ENCODE peak calls at places on chromosomes 12 and 14, in seven cellular contexts. One of them, this sample, is unnamed.

GRCh38 chr12:46875095-46875494 is 49.3 kb upstream of the SLC38A4 start:
- DNase-seq in NCI-H524: no peak
- DNase-seq in heart left ventricle: no peak
- DNase-seq in T1000: no peak
- DNase-seq in GOT3: no peak
- DNase-seq in HS-27A: no peak
- DNase-seq in IMR-90: no peak
- DNase-seq in this sample: no peak

GRCh38 chr12:42156232-42156631 is 11.6 kb upstream of the GXYLT1 start:
- DNase-seq in NCI-H524: no peak
- DNase-seq in heart left ventricle: no peak
- DNase-seq in T1000: no peak
- DNase-seq in GOT3: no peak
- DNase-seq in HS-27A: no peak
- DNase-seq in IMR-90: no peak
- DNase-seq in this sample: no peak

GRCh38 chr14:95226801-95227200 is 69.5 kb upstream of the DICER1 start:
- DNase-seq in NCI-H524: peak
- DNase-seq in heart left ventricle: no peak
- DNase-seq in T1000: no peak
- DNase-seq in GOT3: no peak
- DNase-seq in HS-27A: no peak
- DNase-seq in IMR-90: no peak
- DNase-seq in this sample: no peak

GRCh38 chr12:119803391-119803791 is 73.7 kb downstream of the CIT start:
- DNase-seq in NCI-H524: no peak
- DNase-seq in heart left ventricle: peak
- DNase-seq in T1000: no peak
- DNase-seq in GOT3: peak
- DNase-seq in HS-27A: no peak
- DNase-seq in IMR-90: peak
- DNase-seq in this sample: no peak

GRCh38 chr12:57173089-57173488 is 25.7 kb upstream of the LRP1-AS start:
- DNase-seq in NCI-H524: peak
- DNase-seq in heart left ventricle: no peak
- DNase-seq in T1000: no peak
- DNase-seq in GOT3: no peak
- DNase-seq in HS-27A: no peak
- DNase-seq in IMR-90: no peak
- DNase-seq in this sample: no peak

GRCh38 chr12:122356192-122356635 is 66.3 kb downstream of the CLIP1 start:
- DNase-seq in NCI-H524: peak
- DNase-seq in heart left ventricle: no peak
- DNase-seq in T1000: peak
- DNase-seq in GOT3: peak
- DNase-seq in HS-27A: no peak
- DNase-seq in IMR-90: peak
- DNase-seq in this sample: no peak

GRCh38 chr12:2374092-2374740 is 321.4 kb downstream of the CACNA1C start:
- DNase-seq in NCI-H524: no peak
- DNase-seq in heart left ventricle: no peak
- DNase-seq in T1000: no peak
- DNase-seq in GOT3: no peak
- DNase-seq in HS-27A: no peak
- DNase-seq in IMR-90: peak
- DNase-seq in this sample: no peak

GRCh38 chr12:80293759-80294158 is 150.3 kb upstream of the PTPRQ start:
- DNase-seq in NCI-H524: no peak
- DNase-seq in heart left ventricle: no peak
- DNase-seq in T1000: no peak
- DNase-seq in GOT3: no peak
- DNase-seq in HS-27A: no peak
- DNase-seq in IMR-90: no peak
- DNase-seq in this sample: no peak

GRCh38 chr12:8912910-8913309 is 1.4 kb upstream of the PHC1 start:
- DNase-seq in NCI-H524: no peak
- DNase-seq in heart left ventricle: no peak
- DNase-seq in T1000: no peak
- DNase-seq in GOT3: no peak
- DNase-seq in HS-27A: no peak
- DNase-seq in IMR-90: no peak
- DNase-seq in this sample: no peak

GRCh38 chr12:72271401-72271740 is 799 bp upstream of the TRHDE start:
- DNase-seq in NCI-H524: peak
- DNase-seq in heart left ventricle: no peak
- DNase-seq in T1000: no peak
- DNase-seq in GOT3: no peak
- DNase-seq in HS-27A: no peak
- DNase-seq in IMR-90: peak
- DNase-seq in this sample: no peak

GRCh38 chr12:12684375-12685106 is 11.4 kb downstream of the GPR19 start:
- DNase-seq in NCI-H524: peak
- DNase-seq in heart left ventricle: peak
- DNase-seq in T1000: no peak
- DNase-seq in GOT3: no peak
- DNase-seq in HS-27A: no peak
- DNase-seq in IMR-90: peak
- DNase-seq in this sample: no peak

GRCh38 chr14:69328765-69329164 is 68.8 kb downstream of the GALNT16 start:
- DNase-seq in NCI-H524: peak
- DNase-seq in heart left ventricle: no peak
- DNase-seq in T1000: no peak
- DNase-seq in GOT3: no peak
- DNase-seq in HS-27A: no peak
- DNase-seq in IMR-90: no peak
- DNase-seq in this sample: no peak

GRCh38 chr12:132284618-132285310 is 44.6 kb downstream of the GALNT9 start:
- DNase-seq in NCI-H524: no peak
- DNase-seq in heart left ventricle: no peak
- DNase-seq in T1000: no peak
- DNase-seq in GOT3: no peak
- DNase-seq in HS-27A: no peak
- DNase-seq in IMR-90: no peak
- DNase-seq in this sample: no peak

GRCh38 chr14:35632276-35633071 is 98.5 kb downstream of the INSM2 start:
- DNase-seq in NCI-H524: peak
- DNase-seq in heart left ventricle: no peak
- DNase-seq in T1000: no peak
- DNase-seq in GOT3: no peak
- DNase-seq in HS-27A: no peak
- DNase-seq in IMR-90: peak
- DNase-seq in this sample: no peak

GRCh38 chr14:47194051-47194450 is 481.4 kb downstream of the MDGA2 start:
- DNase-seq in NCI-H524: no peak
- DNase-seq in heart left ventricle: no peak
- DNase-seq in T1000: no peak
- DNase-seq in GOT3: no peak
- DNase-seq in HS-27A: no peak
- DNase-seq in IMR-90: no peak
- DNase-seq in this sample: no peak

GRCh38 chr12:15534870-15535269 is 212.6 kb downstream of the PTPRO start:
- DNase-seq in NCI-H524: no peak
- DNase-seq in heart left ventricle: no peak
- DNase-seq in T1000: no peak
- DNase-seq in GOT3: no peak
- DNase-seq in HS-27A: no peak
- DNase-seq in IMR-90: peak
- DNase-seq in this sample: peak

GRCh38 chr12:47885012-47885501 is 19.7 kb downstream of the VDR start:
- DNase-seq in NCI-H524: no peak
- DNase-seq in heart left ventricle: no peak
- DNase-seq in T1000: no peak
- DNase-seq in GOT3: no peak
- DNase-seq in HS-27A: no peak
- DNase-seq in IMR-90: no peak
- DNase-seq in this sample: no peak

GRCh38 chr12:121773011-121773777 is 20.3 kb downstream of the RHOF start:
- DNase-seq in NCI-H524: peak
- DNase-seq in heart left ventricle: peak
- DNase-seq in T1000: no peak
- DNase-seq in GOT3: no peak
- DNase-seq in HS-27A: no peak
- DNase-seq in IMR-90: peak
- DNase-seq in this sample: peak

GRCh38 chr14:51653096-51653814 is 1.5 kb downstream of the FRMD6 start:
- DNase-seq in NCI-H524: peak
- DNase-seq in heart left ventricle: no peak
- DNase-seq in T1000: no peak
- DNase-seq in GOT3: no peak
- DNase-seq in HS-27A: peak
- DNase-seq in IMR-90: peak
- DNase-seq in this sample: no peak

GRCh38 chr12:110555509-110556406 is 27.4 kb downstream of the PPTC7 start:
- DNase-seq in NCI-H524: no peak
- DNase-seq in heart left ventricle: no peak
- DNase-seq in T1000: no peak
- DNase-seq in GOT3: no peak
- DNase-seq in HS-27A: no peak
- DNase-seq in IMR-90: peak
- DNase-seq in this sample: no peak

GRCh38 chr14:85562630-85563029 is 32.7 kb downstream of the FLRT2 start:
- DNase-seq in NCI-H524: no peak
- DNase-seq in heart left ventricle: no peak
- DNase-seq in T1000: no peak
- DNase-seq in GOT3: no peak
- DNase-seq in HS-27A: no peak
- DNase-seq in IMR-90: no peak
- DNase-seq in this sample: no peak

GRCh38 chr12:2383276-2384028 is 330.7 kb downstream of the CACNA1C start:
- DNase-seq in NCI-H524: no peak
- DNase-seq in heart left ventricle: no peak
- DNase-seq in T1000: no peak
- DNase-seq in GOT3: no peak
- DNase-seq in HS-27A: no peak
- DNase-seq in IMR-90: no peak
- DNase-seq in this sample: no peak

GRCh38 chr14:71348817-71349216 is 441.6 kb downstream of the PCNX1 start:
- DNase-seq in NCI-H524: no peak
- DNase-seq in heart left ventricle: no peak
- DNase-seq in T1000: no peak
- DNase-seq in GOT3: no peak
- DNase-seq in HS-27A: no peak
- DNase-seq in IMR-90: no peak
- DNase-seq in this sample: no peak

GRCh38 chr12:106317406-106318082 is 15.0 kb downstream of the TCP11L2 start:
- DNase-seq in NCI-H524: no peak
- DNase-seq in heart left ventricle: no peak
- DNase-seq in T1000: no peak
- DNase-seq in GOT3: no peak
- DNase-seq in HS-27A: no peak
- DNase-seq in IMR-90: no peak
- DNase-seq in this sample: no peak

GRCh38 chr12:1103632-1104031 is 112.6 kb downstream of the ERC1 start:
- DNase-seq in NCI-H524: no peak
- DNase-seq in heart left ventricle: no peak
- DNase-seq in T1000: no peak
- DNase-seq in GOT3: no peak
- DNase-seq in HS-27A: no peak
- DNase-seq in IMR-90: no peak
- DNase-seq in this sample: no peak

GRCh38 chr14:104359301-104359968 is 220.1 kb upstream of the C14orf180 start:
- DNase-seq in NCI-H524: no peak
- DNase-seq in heart left ventricle: no peak
- DNase-seq in T1000: no peak
- DNase-seq in GOT3: no peak
- DNase-seq in HS-27A: no peak
- DNase-seq in IMR-90: no peak
- DNase-seq in this sample: no peak

GRCh38 chr14:31440280-31440679 is 17.0 kb downstream of the DTD2 start:
- DNase-seq in NCI-H524: no peak
- DNase-seq in heart left ventricle: no peak
- DNase-seq in T1000: no peak
- DNase-seq in GOT3: no peak
- DNase-seq in HS-27A: no peak
- DNase-seq in IMR-90: no peak
- DNase-seq in this sample: no peak

GRCh38 chr12:93042684-93043083 is 113.6 kb upstream of the EEA1 start:
- DNase-seq in NCI-H524: no peak
- DNase-seq in heart left ventricle: no peak
- DNase-seq in T1000: no peak
- DNase-seq in GOT3: no peak
- DNase-seq in HS-27A: no peak
- DNase-seq in IMR-90: no peak
- DNase-seq in this sample: no peak

GRCh38 chr12:76784600-76785051 is 20.7 kb downstream of the ZDHHC17 start:
- DNase-seq in NCI-H524: no peak
- DNase-seq in heart left ventricle: no peak
- DNase-seq in T1000: no peak
- DNase-seq in GOT3: no peak
- DNase-seq in HS-27A: no peak
- DNase-seq in IMR-90: peak
- DNase-seq in this sample: no peak

GRCh38 chr14:77573964-77574363 is 42.5 kb downstream of the SPTLC2 start:
- DNase-seq in NCI-H524: no peak
- DNase-seq in heart left ventricle: no peak
- DNase-seq in T1000: no peak
- DNase-seq in GOT3: no peak
- DNase-seq in HS-27A: no peak
- DNase-seq in IMR-90: no peak
- DNase-seq in this sample: no peak

GRCh38 chr12:93279849-93280412 is 97.8 kb upstream of the NUDT4 start:
- DNase-seq in NCI-H524: peak
- DNase-seq in heart left ventricle: no peak
- DNase-seq in T1000: no peak
- DNase-seq in GOT3: no peak
- DNase-seq in HS-27A: no peak
- DNase-seq in IMR-90: peak
- DNase-seq in this sample: no peak

GRCh38 chr12:120761581-120761980 is 36.0 kb downstream of the ACADS start:
- DNase-seq in NCI-H524: no peak
- DNase-seq in heart left ventricle: no peak
- DNase-seq in T1000: no peak
- DNase-seq in GOT3: no peak
- DNase-seq in HS-27A: no peak
- DNase-seq in IMR-90: peak
- DNase-seq in this sample: no peak

GRCh38 chr14:54935958-54936357 is 33.3 kb upstream of the GCH1 start:
- DNase-seq in NCI-H524: no peak
- DNase-seq in heart left ventricle: no peak
- DNase-seq in T1000: no peak
- DNase-seq in GOT3: no peak
- DNase-seq in HS-27A: no peak
- DNase-seq in IMR-90: peak
- DNase-seq in this sample: no peak

GRCh38 chr12:117863004-117863709 is 105.6 kb downstream of the KSR2 start:
- DNase-seq in NCI-H524: peak
- DNase-seq in heart left ventricle: no peak
- DNase-seq in T1000: no peak
- DNase-seq in GOT3: no peak
- DNase-seq in HS-27A: no peak
- DNase-seq in IMR-90: no peak
- DNase-seq in this sample: no peak

GRCh38 chr12:130204441-130204840 is 42.2 kb downstream of the FZD10 start:
- DNase-seq in NCI-H524: no peak
- DNase-seq in heart left ventricle: no peak
- DNase-seq in T1000: no peak
- DNase-seq in GOT3: no peak
- DNase-seq in HS-27A: no peak
- DNase-seq in IMR-90: no peak
- DNase-seq in this sample: no peak

GRCh38 chr12:108498136-108498535 is 16.9 kb upstream of the FICD start:
- DNase-seq in NCI-H524: no peak
- DNase-seq in heart left ventricle: no peak
- DNase-seq in T1000: no peak
- DNase-seq in GOT3: no peak
- DNase-seq in HS-27A: no peak
- DNase-seq in IMR-90: no peak
- DNase-seq in this sample: no peak

GRCh38 chr14:32372154-32372553 is 43.1 kb downstream of the AKAP6 start:
- DNase-seq in NCI-H524: no peak
- DNase-seq in heart left ventricle: no peak
- DNase-seq in T1000: no peak
- DNase-seq in GOT3: no peak
- DNase-seq in HS-27A: peak
- DNase-seq in IMR-90: peak
- DNase-seq in this sample: no peak